ENCODE peak calls at places on chromosomes 4 and X, in nine cellular contexts. Z is AG04450; C is astrocyte of the spinal cord; M is T follicular helper cell; A is GM04504; Q is OCI-LY7; B is iris pigment epithelial cell; X is activated naive CD4-positive, alpha-beta T cell treated with Interleukin-2 at 50 U/mL for 16 hours; D is A673. K is an unnamed sample.

GRCh38 chrX:13473666-13474516 is 95.5 kb upstream of the EGFL6 start:
- DNase-seq in B (no peak), Q (peak; percentile 22), C (peak; percentile 26), Z (no peak), A (no peak), X (peak; percentile 2), D (no peak), M (no peak), K (no peak)

GRCh38 chr4:61312526-61312925 is 112.4 kb downstream of the ADGRL3 start:
- DNase-seq in M (no peak), Z (no peak), D (no peak), Q (no peak), C (peak; percentile 7), X (no peak), B (peak; percentile 74), A (no peak), K (no peak)

GRCh38 chr4:32840461-32841189 is 2120.5 kb downstream of the PCDH7 start:
- DNase-seq in C (no peak), Q (no peak), A (no peak), M (no peak), D (no peak), Z (no peak), B (no peak), X (no peak), K (no peak)

GRCh38 chrX:105564536-105564935 is 257.8 kb upstream of the NRK start:
- DNase-seq in D (no peak), A (peak; percentile 65), X (no peak), Z (peak; percentile 16), C (peak; percentile 89), Q (no peak), M (no peak), B (peak; percentile 87), K (no peak)

GRCh38 chr4:7341486-7342222 is 93.1 kb downstream of the PSAPL1 start:
- DNase-seq in B (no peak), A (no peak), Z (no peak), Q (no peak), C (peak; percentile 75), M (no peak), X (no peak), D (no peak), K (no peak)

GRCh38 chr4:76155979-76156378 is 7.8 kb upstream of the NUP54 start:
- DNase-seq in Z (no peak), A (no peak), C (no peak), D (no peak), Q (no peak), M (no peak), X (no peak), B (no peak), K (no peak)

GRCh38 chr4:165839615-165840333 is 33.3 kb upstream of the TLL1 start:
- DNase-seq in X (no peak), Q (no peak), D (no peak), C (no peak), M (no peak), Z (no peak), B (no peak), A (no peak), K (no peak)

GRCh38 chr4:47720787-47721186 is 117.1 kb downstream of the CORIN start:
- DNase-seq in X (no peak), C (no peak), D (no peak), M (no peak), A (no peak), Z (no peak), B (no peak), Q (no peak), K (no peak)

GRCh38 chrX:149916745-149917392 is 12.5 kb upstream of the HSFX4 start:
- DNase-seq in D (no peak), A (no peak), X (no peak), M (no peak), C (no peak), Q (peak; percentile 16), B (no peak), Z (no peak), K (no peak)

GRCh38 chr4:176794651-176795050 is 1.9 kb upstream of the VEGFC start:
- DNase-seq in A (no peak), Q (no peak), C (no peak), Z (no peak), X (no peak), M (no peak), D (no peak), B (no peak), K (no peak)

GRCh38 chrX:105658136-105658535 is 164.2 kb upstream of the NRK start:
- DNase-seq in X (no peak), Z (no peak), C (peak; percentile 5), Q (no peak), A (peak; percentile 14), B (peak; percentile 93), D (no peak), M (no peak), K (no peak)

GRCh38 chr4:169139013-169139412 is 129.0 kb upstream of the CBR4 start:
- DNase-seq in X (no peak), A (no peak), Z (no peak), Q (no peak), C (no peak), M (no peak), B (no peak), D (no peak), K (no peak)

GRCh38 chr4:153988446-153988845 is 199.6 kb upstream of the SFRP2 start:
- DNase-seq in M (no peak), D (no peak), X (no peak), B (peak; percentile 7), A (peak; percentile 7), C (peak; percentile 32), Z (no peak), Q (no peak), K (no peak)

GRCh38 chr4:140071806-140072205 is 82.2 kb downstream of the MAML3 start:
- DNase-seq in M (peak; percentile 24), Z (no peak), Q (no peak), B (peak; percentile 98), D (no peak), C (peak; percentile 88), A (peak; percentile 58), X (peak; percentile 69), K (no peak)

GRCh38 chr4:25842229-25842840 is 20.5 kb downstream of the SEL1L3 start:
- DNase-seq in A (no peak), C (no peak), X (no peak), B (no peak), M (no peak), Q (peak; percentile 72), Z (no peak), D (no peak), K (no peak)

GRCh38 chr4:168386002-168386401 is 67.5 kb upstream of the DDX60 start:
- DNase-seq in B (peak; percentile 9), X (no peak), D (no peak), C (no peak), Q (no peak), Z (no peak), M (no peak), A (no peak), K (no peak)

GRCh38 chr4:145498430-145498829 is 16.8 kb downstream of the SMAD1 start:
- DNase-seq in Q (no peak), B (no peak), Z (no peak), X (no peak), A (no peak), D (no peak), C (no peak), M (no peak), K (no peak)

GRCh38 chrX:30220646-30221045 is 5.3 kb downstream of the MAGEB2 start:
- DNase-seq in A (no peak), X (no peak), Z (no peak), M (no peak), Q (no peak), D (peak; percentile 87), C (no peak), B (no peak), K (no peak)

GRCh38 chr4:15066140-15066539 is 63.9 kb downstream of the CPEB2 start:
- DNase-seq in X (no peak), C (no peak), M (no peak), Z (no peak), A (no peak), D (no peak), Q (no peak), B (no peak), K (no peak)

GRCh38 chrX:40470830-40471429 is 109.8 kb upstream of the ATP6AP2 start:
- DNase-seq in Z (no peak), M (no peak), X (no peak), C (no peak), B (peak; percentile 23), D (peak; percentile 19), Q (no peak), A (no peak), K (no peak)

GRCh38 chrX:53073115-53073581 is 9.0 kb upstream of the TSPYL2 start:
- DNase-seq in B (no peak), M (no peak), D (no peak), C (no peak), X (no peak), A (no peak), Q (peak; percentile 28), Z (no peak), K (no peak)

GRCh38 chr4:109206610-109207009 is 95.8 kb downstream of the COL25A1 start:
- DNase-seq in Z (no peak), X (no peak), B (no peak), M (no peak), C (no peak), Q (no peak), D (peak; percentile 74), A (no peak), K (no peak)

GRCh38 chr4:20044502-20044911 is 207.2 kb upstream of the SLIT2 start:
- DNase-seq in A (peak; percentile 48), C (peak; percentile 10), B (peak; percentile 84), X (no peak), Q (no peak), D (peak; percentile 65), Z (peak; percentile 4), M (no peak), K (no peak)

GRCh38 chr4:171751538-171751937 is 61.7 kb upstream of the GALNTL6 start:
- DNase-seq in Q (no peak), C (no peak), M (no peak), X (no peak), Z (no peak), D (no peak), A (no peak), B (no peak), K (no peak)

GRCh38 chr4:54879576-54879975 is 221.8 kb downstream of the KIT start:
- DNase-seq in D (no peak), Z (no peak), X (no peak), Q (no peak), A (peak; percentile 15), M (no peak), B (peak; percentile 55), C (peak; percentile 81), K (no peak)

GRCh38 chrX:119004920-119005524 is 30.6 kb downstream of the LONRF3 start:
- DNase-seq in X (peak; percentile 50), A (peak; percentile 7), D (peak; percentile 49), C (peak; percentile 36), M (peak; percentile 30), B (peak; percentile 41), Z (no peak), Q (peak; percentile 42), K (no peak)

GRCh38 chr4:145934434-145935047 is 4.1 kb downstream of the ZNF827 start:
- DNase-seq in Q (peak; percentile 39), C (no peak), B (no peak), D (no peak), M (no peak), A (no peak), X (no peak), Z (no peak), K (no peak)

GRCh38 chr4:630661-631060 is 5.3 kb downstream of the PDE6B start:
- DNase-seq in Q (no peak), C (no peak), Z (no peak), A (no peak), M (no peak), D (no peak), X (no peak), B (no peak), K (no peak)

GRCh38 chr4:106893395-106893881 is 142.7 kb downstream of the DKK2 start:
- DNase-seq in A (no peak), C (no peak), M (no peak), B (no peak), X (no peak), Q (no peak), D (no peak), Z (no peak), K (no peak)

GRCh38 chr4:13944095-13944501 is 316.6 kb upstream of the BOD1L1 start:
- DNase-seq in X (no peak), Q (no peak), Z (no peak), M (no peak), B (no peak), D (no peak), A (no peak), C (no peak), K (no peak)

GRCh38 chrX:69150294-69150960 is 14.8 kb downstream of the PJA1 start:
- DNase-seq in B (no peak), M (no peak), A (no peak), X (no peak), Z (no peak), C (no peak), D (no peak), Q (no peak), K (no peak)